ENCODE peak calls at places on chromosomes 16 and 17, in five cellular contexts. K is myocyte, D is HTR-8/SVneo, Q is ELR, I is ureter. F is an unnamed sample.

GRCh38 chr16:57642368-57643135 is 14.1 kb downstream of the ADGRG1 start:
- DNase-seq in K (no peak), D (no peak), Q (peak; percentile 29), I (no peak), F (peak; percentile 38)

GRCh38 chr16:68825427-68825826 is 17.9 kb upstream of the TANGO6 start:
- DNase-seq in K (no peak), D (no peak), Q (no peak), I (no peak), F (no peak)

GRCh38 chr17:4043862-4044261 is 79.6 kb upstream of the ATP2A3 start:
- DNase-seq in K (no peak), D (no peak), Q (no peak), I (no peak), F (no peak)

GRCh38 chr17:9768381-9768934 is 22.9 kb downstream of the DHRS7C start:
- DNase-seq in K (peak; percentile 9), D (peak; percentile 39), Q (peak; percentile 44), I (no peak), F (peak; percentile 41)

GRCh38 chr17:75589919-75590303 is 2.3 kb downstream of the MYO15B start:
- DNase-seq in K (no peak), D (no peak), Q (no peak), I (no peak), F (no peak)

GRCh38 chr17:77728022-77728671 is 230.4 kb upstream of the TNRC6C start:
- DNase-seq in K (peak; percentile 65), D (no peak), Q (peak; percentile 6), I (no peak), F (no peak)

GRCh38 chr17:16407911-16408588 is 7.3 kb upstream of the TRPV2 start:
- DNase-seq in K (peak; percentile 36), D (no peak), Q (peak; percentile 43), I (peak; percentile 77), F (peak; percentile 64)

GRCh38 chr17:1399366-1399678 is 700 bp downstream of the YWHAE start:
- DNase-seq in K (no peak), D (no peak), Q (no peak), I (peak; percentile 61), F (no peak)

F was measured in epithelial cell of esophagus.